ENCODE peak calls at places on chromosomes 2 and 18, in five cellular contexts. E is A673, T is neuronal stem cell, X is SK-N-MC, G is endodermal cell. R is an unnamed sample. For H3K36me3, the result is how much of the 10 kb centered on the place peaks cover.

GRCh38 chr18:74225193-74225840 is 66.4 kb downstream of the CYB5A start:
- DNase-seq in X (no peak), E (no peak), G (no peak), T (no peak), R (peak)

GRCh38 chr18:13541621-13542519 is 184.5 kb downstream of the FAM210A start:
- DNase-seq in X (no peak), E (no peak), T (no peak), G (peak), R (peak)

GRCh38 chr2:77398970-77399369 is 123.2 kb downstream of the LRRTM4 start:
- DNase-seq in G (no peak), T (no peak), E (no peak), X (no peak), R (no peak)

GRCh38 chr18:75874401-75875093 is 447.0 kb upstream of the SMIM21 start:
- DNase-seq in G (no peak), E (no peak), X (no peak), T (no peak), R (peak)

GRCh38 chr2:162007447-162008040 is 66.5 kb downstream of the DPP4 start:
- DNase-seq in G (no peak), E (peak), X (no peak), T (no peak), R (peak)

GRCh38 chr2:138029238-138029637 is 65.0 kb downstream of the HNMT start:
- DNase-seq in G (no peak), E (no peak), X (no peak), T (no peak), R (no peak)

GRCh38 chr2:126634273-126634861 is 21.6 kb upstream of the GYPC start:
- DNase-seq in E (peak), T (no peak), G (peak), X (no peak), R (no peak)

GRCh38 chr2:181781082-181781786 is 100.9 kb upstream of the NEUROD1 start:
- DNase-seq in X (no peak), T (no peak), G (no peak), E (peak), R (no peak)

GRCh38 chr18:9517869-9518268 is 42.6 kb downstream of the RALBP1 start:
- DNase-seq in E (no peak), G (no peak), T (no peak), X (no peak), R (no peak)

GRCh38 chr2:110788936-110789335 is 56.6 kb downstream of the ACOXL start:
- DNase-seq in T (no peak), E (no peak), X (no peak), G (peak), R (no peak)

GRCh38 chr18:8895987-8896619 is 190.7 kb downstream of the MTCL1 start:
- DNase-seq in G (no peak), E (peak), T (no peak), X (no peak), R (peak)

GRCh38 chr2:8563814-8564474 is 117.9 kb upstream of the ID2 start:
- DNase-seq in T (no peak), X (no peak), G (peak), E (no peak), R (no peak)

GRCh38 chr2:11406492-11407381 is 59.2 kb downstream of the E2F6 start:
- DNase-seq in G (peak), X (no peak), T (no peak), E (peak), R (no peak)

GRCh38 chr2:179802483-179802882 is 58.9 kb downstream of the ZNF385B start:
- DNase-seq in E (no peak), X (no peak), G (no peak), T (no peak), R (no peak)

GRCh38 chr2:147460140-147460539 is 384.7 kb upstream of the ACVR2A start:
- DNase-seq in T (no peak), X (no peak), E (peak), G (no peak), R (no peak)

GRCh38 chr2:169107645-169108044 is 38.3 kb downstream of the DHRS9 start:
- DNase-seq in X (no peak), T (no peak), G (no peak), E (no peak), R (no peak)

GRCh38 chr2:40248294-40248693 is 203.6 kb downstream of the SLC8A1 start:
- DNase-seq in T (no peak), E (no peak), X (no peak), G (no peak), R (no peak)

GRCh38 chr2:188291142-188291616 is 495 bp upstream of the GULP1 start:
- DNase-seq in G (peak), T (no peak), X (no peak), E (no peak), R (peak)

GRCh38 chr18:67318651-67319050 is 197.9 kb downstream of the DSEL start:
- DNase-seq in E (no peak), X (no peak), T (no peak), G (no peak), R (no peak)

GRCh38 chr2:145752091-145752806 is 1232.3 kb upstream of the ZEB2 start:
- DNase-seq in X (peak), T (peak), G (peak), E (peak), R (peak)

GRCh38 chr2:36677995-36678605 is 18.4 kb upstream of the VIT start:
- DNase-seq in T (no peak), E (no peak), G (no peak), X (no peak), R (no peak)

GRCh38 chr2:116133563-116133962 is 1680.9 kb upstream of the DDX18 start:
- DNase-seq in T (no peak), X (no peak), G (no peak), E (no peak), R (no peak)

GRCh38 chr2:142853912-142854311 is 23.6 kb upstream of the KYNU start:
- DNase-seq in E (no peak), G (no peak), X (no peak), T (no peak), R (no peak)

GRCh38 chr2:201263774-201264173 is 3.4 kb downstream of the CASP8 start:
- DNase-seq in G (no peak), E (no peak), T (no peak), X (no peak), R (no peak)

GRCh38 chr2:12014088-12014960 is 267.9 kb downstream of the LPIN1 start:
- DNase-seq in T (no peak), G (no peak), E (no peak), X (no peak), R (no peak)

DNA sequence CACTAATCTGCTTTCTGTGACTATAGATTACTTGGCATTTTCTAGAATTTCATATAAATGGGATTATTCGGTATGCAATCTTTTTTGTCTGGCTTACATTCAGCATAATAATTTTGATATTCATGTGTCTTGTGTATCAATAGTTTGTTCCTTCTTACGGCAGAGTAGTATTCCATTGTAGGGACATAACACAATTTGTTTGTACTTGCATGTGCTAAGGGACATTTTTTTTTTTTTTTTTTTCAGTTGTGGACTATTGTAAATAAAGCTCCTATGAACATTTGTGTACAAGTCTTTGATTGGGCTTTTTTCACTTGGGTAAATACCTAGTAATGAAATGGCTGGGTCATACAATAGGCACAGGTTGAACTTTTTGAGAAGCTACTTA is 45.1 kb downstream of the ARL5A start:
- DNase-seq in T (no peak), G (no peak), X (no peak), E (no peak), R (no peak)
- H3K36me3 ChIP-seq in T (under half), G (under half), X (under half), E (under half), R (under half)

GRCh38 chr2:205749078-205749477 is 66.8 kb downstream of the NRP2 start:
- DNase-seq in X (no peak), T (no peak), E (no peak), G (no peak), R (no peak)
- H3K36me3 ChIP-seq in X (under half), T (under half), E (under half), G (half or more), R (half or more)

GRCh38 chr2:214765180-214765579 is 44.3 kb downstream of the BARD1 start:
- DNase-seq in G (no peak), X (no peak), E (no peak), T (no peak), R (no peak)
- H3K36me3 ChIP-seq in G (half or more), X (half or more), E (under half), T (under half), R (under half)

GRCh38 chr2:69637923-69638322 is 5.6 kb downstream of the AAK1 start:
- DNase-seq in T (no peak), E (no peak), G (no peak), X (no peak), R (no peak)

GRCh38 chr2:69636395-69636794 is 7.1 kb downstream of the AAK1 start:
- DNase-seq in T (no peak), E (no peak), X (no peak), G (no peak), R (no peak)

GRCh38 chr2:69639246-69639645 is 4.3 kb downstream of the AAK1 start:
- DNase-seq in T (no peak), G (no peak), X (no peak), E (no peak), R (no peak)

GRCh38 chr2:69635426-69635825 is 8.1 kb downstream of the AAK1 start:
- DNase-seq in G (no peak), E (no peak), T (no peak), X (no peak), R (no peak)

DNA sequence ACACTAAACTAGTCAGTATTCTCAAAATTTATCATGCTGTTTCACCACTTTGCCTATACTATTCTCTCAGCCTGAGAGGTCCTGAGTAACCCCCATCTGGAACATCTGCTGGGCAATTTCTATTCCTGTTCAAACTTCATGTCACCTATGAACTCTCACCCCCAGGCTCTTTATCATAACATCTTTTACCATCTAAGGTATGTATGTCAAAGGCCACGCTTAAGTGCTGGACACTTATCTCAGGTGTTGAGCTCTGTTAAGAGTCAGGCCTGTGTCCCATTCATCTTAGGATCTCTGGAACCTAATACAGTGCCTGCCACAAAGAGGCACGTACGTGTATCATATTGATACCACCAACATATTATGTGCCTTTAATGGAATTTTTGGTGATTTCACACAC is 4.9 kb downstream of the AAK1 start:
- DNase-seq in X (no peak), T (no peak), G (no peak), E (no peak), R (no peak)
- H3K36me3 ChIP-seq in X (under half), T (under half), G (under half), E (under half), R (under half)

DNA sequence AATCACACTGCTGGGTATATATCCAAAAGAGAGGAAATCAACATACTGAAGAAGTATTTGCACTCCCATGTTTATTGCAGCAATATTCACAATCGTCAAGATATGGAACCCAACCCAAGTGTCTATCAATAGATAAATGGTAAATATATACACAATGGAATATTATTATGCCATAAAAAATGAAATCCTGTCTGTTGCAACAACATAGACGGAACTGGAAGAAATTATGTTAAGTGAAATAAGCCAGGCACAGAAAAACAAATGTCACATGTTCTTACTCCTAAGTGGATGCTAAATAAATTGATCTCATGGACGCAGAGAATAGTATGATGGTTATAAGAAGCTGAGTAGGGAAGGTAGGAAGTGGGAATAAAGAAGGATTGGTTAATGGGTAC is 65.7 kb downstream of the NCKAP1 start:
- DNase-seq in G (no peak), E (no peak), T (no peak), X (no peak), R (no peak)
- H3K36me3 ChIP-seq in G (half or more), E (half or more), T (under half), X (half or more), R (half or more)

GRCh38 chr2:72696559-72696958 is 129.3 kb downstream of the EXOC6B start:
- DNase-seq in G (no peak), X (no peak), T (no peak), E (no peak), R (no peak)
- H3K36me3 ChIP-seq in G (under half), X (under half), T (under half), E (under half), R (under half)

GRCh38 chr2:239379641-239380170 is 21.1 kb downstream of the HDAC4 start:
- DNase-seq in G (no peak), X (no peak), T (no peak), E (no peak), R (no peak)

GRCh38 chr2:239378021-239378917 is 22.6 kb downstream of the HDAC4 start:
- DNase-seq in E (no peak), X (no peak), T (no peak), G (no peak), R (no peak)

GRCh38 chr2:239377591-239377990 is 23.2 kb downstream of the HDAC4 start:
- DNase-seq in E (no peak), T (no peak), X (no peak), G (no peak), R (no peak)

GRCh38 chr2:239380831-239381708 is 19.8 kb downstream of the HDAC4 start:
- DNase-seq in E (no peak), X (no peak), G (no peak), T (no peak), R (no peak)

DNA sequence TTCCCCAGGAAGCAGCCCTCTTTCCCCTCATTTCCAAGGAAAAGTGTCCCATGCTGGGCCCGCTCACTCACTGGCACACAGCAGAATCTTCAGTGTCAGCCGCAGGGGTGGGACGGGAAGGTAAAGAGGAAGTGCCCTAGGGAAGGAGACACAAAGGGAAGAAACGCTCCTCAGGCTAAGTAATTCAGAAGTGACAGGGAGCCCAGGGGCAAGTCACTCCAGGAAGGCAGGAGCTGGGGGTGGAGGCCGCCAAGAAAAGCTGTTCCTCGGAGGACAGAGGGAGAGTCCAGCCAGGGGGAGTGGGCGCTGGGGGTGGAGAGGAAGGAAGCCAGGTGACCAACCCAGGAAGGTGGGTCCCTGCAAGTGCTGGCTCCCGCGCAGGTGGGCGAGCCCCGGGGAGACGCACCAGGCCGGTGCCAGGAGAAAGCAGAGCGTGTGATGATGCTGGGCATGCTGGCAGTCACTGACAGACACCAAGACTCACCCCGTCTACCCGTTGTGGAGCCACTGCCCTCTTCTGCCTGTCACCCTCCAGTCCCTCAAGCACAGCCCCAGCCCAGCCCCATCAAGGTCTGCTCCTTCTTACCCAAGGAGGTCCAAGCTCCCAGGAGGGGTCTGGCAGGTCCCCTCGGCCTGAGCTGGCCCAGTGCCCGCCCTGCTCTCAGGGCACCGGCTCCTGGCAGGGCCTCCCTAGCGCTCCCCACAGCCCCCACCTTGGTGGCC is 21.7 kb downstream of the HDAC4 start:
- DNase-seq in E (no peak), T (no peak), G (no peak), X (no peak), R (no peak)
- H3K36me3 ChIP-seq in E (under half), T (under half), G (under half), X (under half), R (under half)

DNA sequence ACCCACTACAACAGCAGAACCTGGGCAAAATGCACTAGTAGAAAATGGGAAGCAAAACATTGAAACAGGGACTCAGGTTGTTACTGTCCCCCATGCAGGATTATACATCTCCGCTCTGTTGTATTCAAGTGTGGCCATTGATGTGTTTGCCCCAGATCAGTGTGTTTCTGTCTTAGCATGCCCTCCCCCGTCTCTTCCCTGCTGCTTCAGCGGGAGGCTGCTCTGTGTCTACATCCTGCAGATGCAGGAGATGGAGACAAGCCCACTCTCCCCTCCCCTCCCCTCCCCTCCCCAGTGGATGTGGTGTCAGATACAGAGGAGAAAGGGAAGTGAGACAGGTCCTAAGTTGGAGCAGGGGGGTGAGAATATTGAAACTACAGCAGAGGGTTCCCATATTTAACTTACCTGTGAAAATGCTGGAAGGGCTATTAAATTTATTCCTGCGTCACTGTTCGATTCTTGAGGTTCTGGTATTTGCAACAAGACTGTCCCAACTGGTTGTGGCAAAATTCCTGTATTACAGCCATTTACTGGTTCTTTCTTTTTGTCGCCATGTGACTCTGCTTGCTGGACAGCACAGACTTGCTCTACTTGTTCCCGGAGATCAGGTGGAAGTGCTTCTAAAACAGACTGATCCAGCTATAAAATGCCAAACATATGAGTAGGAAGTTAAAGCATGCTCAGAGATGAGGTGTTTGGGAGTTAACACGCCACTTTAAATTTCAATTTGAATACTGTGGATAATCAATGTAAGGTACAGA is 67.0 kb downstream of the EIF5B start:
- DNase-seq in E (no peak), T (no peak), G (peak), X (no peak), R (no peak)
- H3K36me3 ChIP-seq in E (half or more), T (under half), G (half or more), X (half or more), R (under half)

GRCh38 chr2:69375494-69376353 is 11.3 kb downstream of the GFPT1 start:
- DNase-seq in T (no peak), G (no peak), X (no peak), E (peak), R (peak)
- H3K36me3 ChIP-seq in T (under half), G (under half), X (under half), E (under half), R (under half)

GRCh38 chr18:27977009-27977408 is 199.9 kb downstream of the CDH2 start:
- DNase-seq in G (no peak), T (no peak), E (no peak), X (no peak), R (no peak)
- H3K36me3 ChIP-seq in G (half or more), T (under half), E (under half), X (under half), R (under half)

R was measured in mesenchymal stem cell.